ENCODE peak calls at places on chromosome 20, in five cellular contexts. G, K, V, X and E are unnamed samples.

GRCh38 chr20:7959484-7959883 is 19.2 kb upstream of the HAO1 start:
- DNase-seq in G (no peak), K (no peak), V (no peak), X (no peak), E (no peak)

GRCh38 chr20:47662483-47663353 is 122.6 kb downstream of the SULF2 start:
- DNase-seq in G (no peak), K (no peak), V (no peak), X (no peak), E (no peak)

GRCh38 chr20:13207016-13207415 is 14.1 kb upstream of the ISM1 start:
- DNase-seq in G (no peak), K (no peak), V (no peak), X (no peak), E (no peak)

GRCh38 chr20:51156796-51157119 is 133.9 kb upstream of the KCNG1 start:
- DNase-seq in G (no peak), K (no peak), V (no peak), X (peak), E (no peak)

GRCh38 chr20:2006452-2007381 is 12.9 kb upstream of the PDYN start:
- DNase-seq in G (no peak), K (peak), V (peak), X (peak), E (peak)

GRCh38 chr20:33079267-33079666 is at the start of gene BPIFB4:
- DNase-seq in G (no peak), K (no peak), V (no peak), X (no peak), E (no peak)

GRCh38 chr20:17504326-17504897 is 26.8 kb downstream of the BFSP1 start:
- DNase-seq in G (no peak), K (no peak), V (no peak), X (no peak), E (no peak)

GRCh38 chr20:64166712-64167615 is 2.7 kb downstream of the MYT1 start:
- DNase-seq in G (no peak), K (no peak), V (no peak), X (peak), E (no peak)

GRCh38 chr20:37239026-37239451 is 22.6 kb downstream of the GHRH start:
- DNase-seq in G (no peak), K (no peak), V (no peak), X (no peak), E (no peak)

GRCh38 chr20:1800777-1801176 is 94.4 kb upstream of the SIRPA start:
- DNase-seq in G (no peak), K (no peak), V (no peak), X (peak), E (no peak)

GRCh38 chr20:4060054-4060795 is 44.9 kb upstream of the RNF24 start:
- DNase-seq in G (no peak), K (no peak), V (no peak), X (no peak), E (no peak)

GRCh38 chr20:34951652-34952051 is 4.0 kb downstream of the GSS start:
- DNase-seq in G (no peak), K (no peak), V (no peak), X (no peak), E (no peak)

GRCh38 chr20:24033151-24033550 is 44.6 kb upstream of the GGTLC1 start:
- DNase-seq in G (no peak), K (peak), V (no peak), X (no peak), E (no peak)

GRCh38 chr20:23151008-23151703 is 65.0 kb upstream of the CD93 start:
- DNase-seq in G (no peak), K (no peak), V (no peak), X (no peak), E (no peak)

GRCh38 chr20:25273541-25274358 is 25.9 kb downstream of the PYGB start:
- DNase-seq in G (no peak), K (no peak), V (no peak), X (no peak), E (no peak)

GRCh38 chr20:51680067-51680749 is 88.0 kb downstream of the ATP9A start:
- DNase-seq in G (peak), K (no peak), V (no peak), X (no peak), E (no peak)

GRCh38 chr20:21214431-21214830 is 88.5 kb downstream of the KIZ start:
- DNase-seq in G (no peak), K (no peak), V (no peak), X (peak), E (no peak)

GRCh38 chr20:57835462-57836455 is 125.9 kb upstream of the PMEPA1 start:
- DNase-seq in G (peak), K (no peak), V (no peak), X (peak), E (peak)

GRCh38 chr20:17992224-17992637 is 23.4 kb downstream of the MGME1 start:
- DNase-seq in G (no peak), K (peak), V (no peak), X (no peak), E (no peak)

GRCh38 chr20:16707674-16708073 is 22.2 kb upstream of the SNRPB2 start:
- DNase-seq in G (no peak), K (no peak), V (no peak), X (no peak), E (no peak)

GRCh38 chr20:62732356-62732755 is 23.7 kb downstream of the NTSR1 start:
- DNase-seq in G (no peak), K (no peak), V (no peak), X (no peak), E (no peak)

GRCh38 chr20:34806255-34806654 is 19.2 kb downstream of the NCOA6 start:
- DNase-seq in G (no peak), K (no peak), V (no peak), X (no peak), E (no peak)

GRCh38 chr20:18717062-18717461 is 96.5 kb upstream of the SCP2D1 start:
- DNase-seq in G (peak), K (no peak), V (no peak), X (no peak), E (no peak)

GRCh38 chr20:31548823-31549512 is 34.7 kb downstream of the HM13 start:
- DNase-seq in G (no peak), K (no peak), V (peak), X (no peak), E (no peak)

GRCh38 chr20:35021063-35021462 is 65.4 kb downstream of the MYH7B start:
- DNase-seq in G (no peak), K (no peak), V (no peak), X (no peak), E (no peak)